ENCODE peak calls at places on chromosomes 4 and X, in four cellular contexts. C, G, D and H are unnamed samples.

GRCh38 chr4:89319756-89320155 is 12.2 kb upstream of the GPRIN3 start:
- DNase-seq in D (no peak), G (no peak), C (no peak), H (no peak)

GRCh38 chr4:15725608-15726007 is 22.7 kb downstream of the BST1 start:
- DNase-seq in D (no peak), C (no peak), G (no peak), H (no peak)

GRCh38 chrX:111052478-111052877 is 43.5 kb upstream of the PAK3 start:
- DNase-seq in C (no peak), G (no peak), D (no peak), H (no peak)

GRCh38 chr4:85067342-85067741 is 100.9 kb upstream of the WDFY3 start:
- DNase-seq in D (no peak), C (no peak), G (no peak), H (no peak)

GRCh38 chrX:98380556-98380955 is 1496.8 kb downstream of the RPA4 start:
- DNase-seq in C (no peak), G (no peak), D (no peak), H (no peak)

GRCh38 chr4:119652978-119653377 is 24.4 kb upstream of the PDE5A start:
- DNase-seq in C (no peak), D (no peak), G (no peak), H (no peak)

GRCh38 chr4:176778063-176778462 is 14.7 kb downstream of the VEGFC start:
- DNase-seq in D (no peak), C (no peak), G (no peak), H (no peak)

GRCh38 chr4:127622621-127622922 is 10.2 kb upstream of the INTU start:
- DNase-seq in C (no peak), D (peak), G (no peak), H (no peak)

GRCh38 chr4:122541996-122542395 is 78.9 kb downstream of the IL21 start:
- DNase-seq in G (no peak), D (no peak), C (no peak), H (no peak)

GRCh38 chr4:19497692-19498091 is 754.0 kb upstream of the SLIT2 start:
- DNase-seq in C (no peak), D (no peak), G (no peak), H (no peak)

GRCh38 chr4:26753642-26754041 is 107.0 kb upstream of the STIM2 start:
- DNase-seq in G (no peak), C (no peak), D (no peak), H (no peak)

GRCh38 chrX:45801554-45801953 is 600.9 kb upstream of the DIPK2B start:
- DNase-seq in D (no peak), G (no peak), C (no peak), H (no peak)

GRCh38 chrX:138745215-138745614 is 33.7 kb upstream of the FGF13 start:
- DNase-seq in G (peak), D (no peak), C (peak), H (peak)

GRCh38 chrX:129823115-129823514 is 20.6 kb downstream of the ZDHHC9 start:
- DNase-seq in G (peak), C (no peak), D (no peak), H (no peak)

GRCh38 chr4:186700746-186701145 is 22.9 kb downstream of the FAT1 start:
- DNase-seq in G (no peak), D (no peak), C (no peak), H (no peak)

GRCh38 chr4:145546556-145546955 is 64.9 kb downstream of the SMAD1 start:
- DNase-seq in D (no peak), C (no peak), G (no peak), H (no peak)

GRCh38 chr4:163540977-163541376 is 46.5 kb downstream of the TMA16 start:
- DNase-seq in D (no peak), C (no peak), G (no peak), H (no peak)

GRCh38 chr4:2977116-2978097 is 14.0 kb downstream of the GRK4 start:
- DNase-seq in C (no peak), G (peak), D (no peak), H (peak)

GRCh38 chr4:137474711-137475301 is 57.5 kb downstream of the PCDH18 start:
- DNase-seq in C (no peak), D (no peak), G (no peak), H (no peak)

GRCh38 chr4:6116696-6117285 is 83.6 kb downstream of the JAKMIP1 start:
- DNase-seq in D (no peak), C (no peak), G (no peak), H (no peak)

GRCh38 chr4:114642173-114642780 is 43.7 kb downstream of the UGT8 start:
- DNase-seq in C (no peak), G (no peak), D (no peak), H (no peak)

GRCh38 chr4:87121332-87122065 is 98.9 kb downstream of the KLHL8 start:
- DNase-seq in C (no peak), G (no peak), D (no peak), H (no peak)

GRCh38 chr4:122922877-122923511 is 597 bp upstream of the NUDT6 start:
- DNase-seq in C (peak), G (peak), D (no peak), H (peak)

GRCh38 chr4:35802644-35803043 is 441.7 kb downstream of the ARAP2 start:
- DNase-seq in G (no peak), D (no peak), C (no peak), H (no peak)

GRCh38 chr4:54717694-54718093 is 59.9 kb downstream of the KIT start:
- DNase-seq in D (no peak), G (no peak), C (no peak), H (no peak)

GRCh38 chr4:175874290-175874689 is 62.2 kb upstream of the GPM6A start:
- DNase-seq in D (no peak), G (no peak), C (no peak), H (no peak)

GRCh38 chrX:20271730-20272129 is 5.0 kb upstream of the RPS6KA3 start:
- DNase-seq in D (no peak), G (no peak), C (no peak), H (no peak)

GRCh38 chrX:1587161-1587560 is 4.2 kb upstream of the AKAP17A start:
- DNase-seq in D (no peak), G (no peak), C (no peak), H (no peak)

GRCh38 chr4:12852338-12853307 is 631.5 kb downstream of the RAB28 start:
- DNase-seq in D (peak), C (no peak), G (peak), H (peak)

GRCh38 chrX:360496-361150 is 26.1 kb downstream of the PPP2R3B start:
- DNase-seq in C (no peak), G (no peak), D (no peak), H (no peak)

GRCh38 chrX:18415386-18415785 is 10.0 kb upstream of the CDKL5 start:
- DNase-seq in C (no peak), D (no peak), G (no peak), H (no peak)

GRCh38 chr4:105831189-105831588 is 64.1 kb upstream of the NPNT start:
- DNase-seq in G (no peak), D (no peak), C (no peak), H (no peak)

GRCh38 chr4:110119880-110120279 is 78.5 kb downstream of the ELOVL6 start:
- DNase-seq in C (no peak), D (no peak), G (no peak), H (no peak)

GRCh38 chrX:154334496-154334895 is 38.9 kb downstream of the TKTL1 start:
- DNase-seq in G (no peak), C (no peak), D (no peak), H (no peak)

GRCh38 chrX:122572461-122572860 is 611.6 kb upstream of the GRIA3 start:
- DNase-seq in C (no peak), D (no peak), G (no peak), H (no peak)

GRCh38 chr4:61201562-61202099 is 1.5 kb downstream of the ADGRL3 start:
- DNase-seq in G (no peak), D (no peak), C (no peak), H (no peak)

GRCh38 chr4:107774681-107775080 is 50.1 kb upstream of the SGMS2 start:
- DNase-seq in C (no peak), G (no peak), D (no peak), H (no peak)

GRCh38 chrX:145910017-145910416 is 92.4 kb downstream of the SLITRK2 start:
- DNase-seq in D (no peak), C (no peak), G (no peak), H (no peak)

GRCh38 chr4:108035691-108036090 is 46.0 kb downstream of the HADH start:
- DNase-seq in D (no peak), G (no peak), C (no peak), H (no peak)

GRCh38 chr4:62806786-62807185 is 1602.5 kb downstream of the TECRL start:
- DNase-seq in C (no peak), D (no peak), G (no peak), H (peak)

GRCh38 chr4:141220271-141220654 is 432 bp upstream of the ZNF330 start:
- DNase-seq in G (no peak), D (no peak), C (no peak), H (no peak)
- H3K27ac ChIP-seq in G (no peak), D (peak), C (no peak), H (no peak)

GRCh38 chr4:99352602-99353580 is at the start of gene ADH1C:
- DNase-seq in D (no peak), G (no peak), C (no peak), H (no peak)
- TF ChIP-seq CBX5 in D (no peak), G (no peak), C (no peak), H (no peak)

DNA sequence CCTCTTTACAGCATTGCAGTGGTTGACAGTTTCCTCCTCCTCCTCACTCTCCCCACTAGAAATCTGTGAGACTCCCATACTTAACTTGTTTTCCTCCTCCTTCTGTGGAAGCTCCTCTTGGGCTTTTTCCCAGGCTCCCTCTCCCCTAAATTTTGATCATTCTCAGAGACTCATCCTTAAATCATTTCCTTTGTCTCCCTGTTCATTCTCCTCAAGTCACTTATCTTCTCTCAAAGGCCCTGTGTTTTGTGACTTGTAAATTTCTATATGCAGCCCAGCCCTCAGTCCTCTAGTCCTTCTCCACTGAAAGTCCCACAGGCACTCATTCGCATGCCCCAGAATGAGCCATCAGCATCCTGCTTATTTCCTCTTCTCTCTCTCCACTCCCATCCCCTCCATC is 171.8 kb downstream of the SOWAHB start:
- DNase-seq in G (no peak), C (no peak), D (no peak), H (no peak)
- H3K27ac ChIP-seq in G (no peak), C (no peak), D (no peak), H (no peak)

DNA sequence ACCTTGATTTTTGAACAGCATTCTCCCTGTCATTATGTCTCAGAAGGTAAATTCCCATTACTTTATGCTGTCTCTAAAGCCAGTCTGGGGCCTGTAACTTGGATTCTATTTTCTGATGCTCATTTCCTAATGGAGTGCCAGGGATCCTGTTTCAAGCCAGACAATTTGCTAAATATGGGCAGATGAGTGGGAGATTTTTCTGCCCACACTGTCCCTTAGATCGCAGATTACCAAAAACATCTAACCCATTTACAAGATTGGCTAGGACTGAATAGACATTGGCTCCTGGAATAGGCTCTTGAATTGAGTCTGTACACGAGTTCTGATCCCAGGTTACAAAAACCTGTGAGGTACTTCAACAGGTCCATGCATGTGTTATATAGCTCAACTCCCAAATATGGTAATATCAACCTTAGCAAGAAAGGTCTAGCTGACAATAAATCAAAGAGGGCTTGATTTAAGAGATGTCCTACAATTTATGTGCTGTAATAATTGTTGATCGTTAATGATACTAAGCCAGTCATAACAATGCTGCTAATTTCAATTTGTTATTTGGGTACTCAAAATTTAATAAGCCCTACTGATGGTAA is 5.7 kb downstream of the GPC3 start:
- DNase-seq in G (no peak), D (no peak), C (no peak), H (no peak)
- TF ChIP-seq CBX5 in G (no peak), D (no peak), C (no peak), H (no peak)